ENCODE peak calls at places on chromosome 5, in four cellular contexts. E is cardiac fibroblast, H is coronary artery, P is NCI-H460. W is an unnamed sample.

GRCh38 chr5:170861855-170862766 is at the start of gene RANBP17:
- DNase-seq in P (peak; percentile 64), E (peak; percentile 77), H (no peak), W (no peak)

GRCh38 chr5:164335837-164336236 is 830.4 kb downstream of the MAT2B start:
- DNase-seq in E (peak; percentile 93), H (no peak), P (peak; percentile 82), W (no peak)

GRCh38 chr5:154850255-154851062 is at the start of gene FAXDC2:
- DNase-seq in E (peak; percentile 75), P (no peak), H (peak; percentile 92), W (peak; percentile 95)

GRCh38 chr5:149015561-149015960 is 47.3 kb downstream of the SH3TC2 start:
- DNase-seq in H (no peak), P (no peak), E (peak; percentile 37), W (peak; percentile 62)

GRCh38 chr5:98341711-98342042 is 431.8 kb upstream of the RGMB start:
- DNase-seq in E (peak; percentile 52), P (no peak), H (no peak), W (no peak)

GRCh38 chr5:159975462-159976019 is 33.4 kb upstream of the TTC1 start:
- DNase-seq in E (peak; percentile 95), H (no peak), P (no peak), W (no peak)

GRCh38 chr5:96870094-96871021 is 5.9 kb upstream of the ERAP2 start:
- DNase-seq in E (no peak), P (no peak), H (no peak), W (peak; percentile 62)

GRCh38 chr5:148091991-148092964 is 28.5 kb downstream of the SPINK5 start:
- DNase-seq in P (no peak), E (no peak), H (no peak), W (no peak)

GRCh38 chr5:60349891-60350415 is 350.0 kb downstream of the DEPDC1B start:
- DNase-seq in E (no peak), P (no peak), H (no peak), W (no peak)

GRCh38 chr5:150587016-150587415 is 53.4 kb upstream of the SYNPO start:
- DNase-seq in P (no peak), H (no peak), E (no peak), W (no peak)

GRCh38 chr5:134053840-134054338 is 49.1 kb upstream of the VDAC1 start:
- DNase-seq in H (no peak), E (peak; percentile 76), P (no peak), W (no peak)

GRCh38 chr5:124825250-124825982 is 79.0 kb upstream of the ZNF608 start:
- DNase-seq in P (no peak), H (no peak), E (no peak), W (no peak)

GRCh38 chr5:120473332-120473731 is 9.2 kb downstream of the PRR16 start:
- DNase-seq in P (no peak), H (no peak), E (peak; percentile 21), W (no peak)

GRCh38 chr5:332843-333242 is 11.3 kb downstream of the AHRR start:
- DNase-seq in H (no peak), E (no peak), P (no peak), W (no peak)

GRCh38 chr5:94993501-94993900 is 291.4 kb downstream of the MCTP1 start:
- DNase-seq in E (no peak), P (no peak), H (no peak), W (no peak)

GRCh38 chr5:135020111-135020895 is 13.7 kb downstream of the PITX1 start:
- DNase-seq in E (no peak), H (no peak), P (no peak), W (no peak)

GRCh38 chr5:150946351-150946905 is 41.6 kb upstream of the ZNF300 start:
- DNase-seq in E (peak; percentile 94), P (no peak), H (peak; percentile 82), W (peak; percentile 94)

GRCh38 chr5:73901455-73901854 is 275.5 kb downstream of the ARHGEF28 start:
- DNase-seq in P (peak; percentile 9), H (no peak), E (no peak), W (no peak)

GRCh38 chr5:62275581-62275980 is 30.4 kb upstream of the KIF2A start:
- DNase-seq in P (no peak), H (no peak), E (no peak), W (no peak)

GRCh38 chr5:135448071-135448704 is 1.0 kb upstream of the DCANP1 start:
- DNase-seq in E (no peak), P (no peak), H (peak; percentile 58), W (no peak)

GRCh38 chr5:152404494-152404893 is 585 bp downstream of the NMUR2 start:
- DNase-seq in H (no peak), P (no peak), E (no peak), W (no peak)

GRCh38 chr5:5665225-5666075 is 243.0 kb downstream of the ICE1 start:
- DNase-seq in E (no peak), H (no peak), P (peak; percentile 40), W (peak; percentile 66)

GRCh38 chr5:174338204-174339010 is 292.9 kb downstream of the NSG2 start:
- DNase-seq in P (no peak), E (no peak), H (peak; percentile 64), W (no peak)

GRCh38 chr5:107217721-107218130 is 453.0 kb downstream of the EFNA5 start:
- DNase-seq in E (no peak), H (peak; percentile 86), P (no peak), W (no peak)

W was measured in esophagus muscularis mucosa.